ENCODE peak calls at places on chromosomes 11 and 22, in nine cellular contexts. One of them, this sample, is unnamed.

GRCh38 chr11:17673951-17674350 is 45.4 kb upstream of the MYOD1 start:
- DNase-seq in neural crest cell: no peak
- DNase-seq in coronary artery: no peak
- DNase-seq in activated CD4-positive, alpha-beta memory T cell treated with anti-CD3 and anti-CD28 coated beads, Interleukin-2, amount 10 ng/mL, durations not matched to agents 7 days and 5 days: no peak
- DNase-seq in aorta: no peak
- DNase-seq in AG20443: no peak
- DNase-seq in AG04450: no peak
- DNase-seq in dorsolateral prefrontal cortex: no peak
- DNase-seq in NCI-H510A treated with DMSO at 0.1 percent for 48 hours: no peak
- DNase-seq in this sample: no peak

GRCh38 chr11:17782938-17783337 is 48.4 kb downstream of the KCNC1 start:
- DNase-seq in neural crest cell: no peak
- DNase-seq in coronary artery: no peak
- DNase-seq in activated CD4-positive, alpha-beta memory T cell treated with anti-CD3 and anti-CD28 coated beads, Interleukin-2, amount 10 ng/mL, durations not matched to agents 7 days and 5 days: no peak
- DNase-seq in aorta: peak; percentile 20
- DNase-seq in AG20443: no peak
- DNase-seq in AG04450: no peak
- DNase-seq in dorsolateral prefrontal cortex: no peak
- DNase-seq in NCI-H510A treated with DMSO at 0.1 percent for 48 hours: no peak
- DNase-seq in this sample: no peak

GRCh38 chr11:3165152-3165705 is at the start of gene OSBPL5:
- DNase-seq in neural crest cell: peak; percentile 59
- DNase-seq in coronary artery: peak; percentile 81
- DNase-seq in activated CD4-positive, alpha-beta memory T cell treated with anti-CD3 and anti-CD28 coated beads, Interleukin-2, amount 10 ng/mL, durations not matched to agents 7 days and 5 days: peak; percentile 46
- DNase-seq in aorta: peak; percentile 93
- DNase-seq in AG20443: peak; percentile 91
- DNase-seq in AG04450: peak; percentile 23
- DNase-seq in dorsolateral prefrontal cortex: peak; percentile 72
- DNase-seq in NCI-H510A treated with DMSO at 0.1 percent for 48 hours: no peak
- DNase-seq in this sample: peak; percentile 40

GRCh38 chr11:76207642-76208378 is 1.5 kb upstream of the WNT11 start:
- DNase-seq in neural crest cell: peak; percentile 77
- DNase-seq in coronary artery: no peak
- DNase-seq in activated CD4-positive, alpha-beta memory T cell treated with anti-CD3 and anti-CD28 coated beads, Interleukin-2, amount 10 ng/mL, durations not matched to agents 7 days and 5 days: peak; percentile 80
- DNase-seq in aorta: peak; percentile 94
- DNase-seq in AG20443: peak; percentile 95
- DNase-seq in AG04450: no peak
- DNase-seq in dorsolateral prefrontal cortex: no peak
- DNase-seq in NCI-H510A treated with DMSO at 0.1 percent for 48 hours: peak; percentile 85
- DNase-seq in this sample: peak; percentile 60

GRCh38 chr11:67355794-67356550 is 2.6 kb upstream of the POLD4 start:
- DNase-seq in neural crest cell: no peak
- DNase-seq in coronary artery: peak; percentile 71
- DNase-seq in activated CD4-positive, alpha-beta memory T cell treated with anti-CD3 and anti-CD28 coated beads, Interleukin-2, amount 10 ng/mL, durations not matched to agents 7 days and 5 days: no peak
- DNase-seq in aorta: no peak
- DNase-seq in AG20443: peak; percentile 2
- DNase-seq in AG04450: no peak
- DNase-seq in dorsolateral prefrontal cortex: no peak
- DNase-seq in NCI-H510A treated with DMSO at 0.1 percent for 48 hours: no peak
- DNase-seq in this sample: no peak

GRCh38 chr11:116861539-116861938 is 24.1 kb upstream of the APOA1 start:
- DNase-seq in neural crest cell: no peak
- DNase-seq in coronary artery: no peak
- DNase-seq in activated CD4-positive, alpha-beta memory T cell treated with anti-CD3 and anti-CD28 coated beads, Interleukin-2, amount 10 ng/mL, durations not matched to agents 7 days and 5 days: no peak
- DNase-seq in aorta: no peak
- DNase-seq in AG20443: peak; percentile 41
- DNase-seq in AG04450: no peak
- DNase-seq in dorsolateral prefrontal cortex: no peak
- DNase-seq in NCI-H510A treated with DMSO at 0.1 percent for 48 hours: no peak
- DNase-seq in this sample: no peak

GRCh38 chr22:46001046-46001425 is 24.1 kb upstream of the WNT7B start:
- DNase-seq in neural crest cell: no peak
- DNase-seq in coronary artery: no peak
- DNase-seq in activated CD4-positive, alpha-beta memory T cell treated with anti-CD3 and anti-CD28 coated beads, Interleukin-2, amount 10 ng/mL, durations not matched to agents 7 days and 5 days: no peak
- DNase-seq in aorta: peak; percentile 58
- DNase-seq in AG20443: no peak
- DNase-seq in AG04450: no peak
- DNase-seq in dorsolateral prefrontal cortex: peak; percentile 34
- DNase-seq in NCI-H510A treated with DMSO at 0.1 percent for 48 hours: no peak
- DNase-seq in this sample: no peak

GRCh38 chr11:28384418-28384817 is 276.2 kb downstream of the METTL15 start:
- DNase-seq in neural crest cell: no peak
- DNase-seq in coronary artery: no peak
- DNase-seq in activated CD4-positive, alpha-beta memory T cell treated with anti-CD3 and anti-CD28 coated beads, Interleukin-2, amount 10 ng/mL, durations not matched to agents 7 days and 5 days: no peak
- DNase-seq in aorta: no peak
- DNase-seq in AG20443: no peak
- DNase-seq in AG04450: peak; percentile 76
- DNase-seq in dorsolateral prefrontal cortex: no peak
- DNase-seq in NCI-H510A treated with DMSO at 0.1 percent for 48 hours: no peak
- DNase-seq in this sample: no peak

This sample was measured in amygdala.